ENCODE peak calls at places on chromosomes 11 and 22, in eight cellular contexts. X, Q, J, W, T, Y, F and L are unnamed samples.

GRCh38 chr11:86717817-86718501 is 45.5 kb upstream of the ME3 start:
- DNase-seq in Y (no peak), J (no peak), Q (no peak), F (no peak), X (no peak), W (no peak), T (no peak), L (no peak)

GRCh38 chr11:80967649-80968048 is 1526.8 kb upstream of the TENM4 start:
- DNase-seq in T (no peak), J (no peak), F (no peak), W (no peak), Q (no peak), Y (no peak), X (no peak), L (no peak)

GRCh38 chr11:3136542-3137455 is 28.3 kb downstream of the OSBPL5 start:
- DNase-seq in Y (no peak), T (no peak), J (no peak), X (no peak), W (peak; percentile 3), F (no peak), Q (no peak), L (no peak)

GRCh38 chr11:38582756-38583155 is 1984.7 kb upstream of the RAG2 start:
- DNase-seq in J (no peak), F (no peak), Q (no peak), W (no peak), X (no peak), Y (no peak), T (no peak), L (no peak)

GRCh38 chr22:43479311-43479710 is 67.5 kb downstream of the MPPED1 start:
- DNase-seq in X (no peak), J (no peak), T (no peak), W (no peak), Q (no peak), F (no peak), Y (no peak), L (no peak)

GRCh38 chr22:19035474-19036228 is 86.6 kb downstream of the DGCR2 start:
- DNase-seq in J (no peak), F (no peak), Y (no peak), W (no peak), Q (no peak), X (no peak), T (no peak), L (no peak)

GRCh38 chr22:19927696-19928095 is 13.9 kb upstream of the COMT start:
- DNase-seq in Q (no peak), F (no peak), J (no peak), X (no peak), W (no peak), Y (no peak), T (no peak), L (no peak)

GRCh38 chr11:120780239-120780638 is 243.7 kb upstream of the TBCEL start:
- DNase-seq in Q (no peak), X (no peak), F (peak; percentile 18), J (no peak), Y (no peak), W (no peak), T (no peak), L (no peak)

GRCh38 chr11:35352107-35352888 is 67.1 kb downstream of the SLC1A2 start:
- DNase-seq in J (no peak), T (no peak), W (peak; percentile 25), Y (no peak), Q (no peak), F (peak; percentile 84), X (no peak), L (peak; percentile 21)

GRCh38 chr11:116096596-116096995 is 592.4 kb upstream of the CADM1 start:
- DNase-seq in Q (no peak), T (no peak), F (no peak), J (no peak), Y (no peak), X (no peak), W (no peak), L (no peak)

GRCh38 chr11:58142781-58143180 is 17.5 kb upstream of the OR9I1 start:
- DNase-seq in X (no peak), F (no peak), T (no peak), Y (no peak), W (no peak), Q (no peak), J (no peak), L (no peak)

GRCh38 chr22:20131593-20131855 is at the start of gene ZDHHC8:
- DNase-seq in X (peak; percentile 69), F (no peak), W (no peak), Y (peak; percentile 49), Q (no peak), J (no peak), T (no peak), L (no peak)

GRCh38 chr11:1967641-1968225 is 20.6 kb downstream of the MRPL23 start:
- DNase-seq in J (peak; percentile 4), X (no peak), F (no peak), T (no peak), Q (no peak), W (no peak), Y (no peak), L (no peak)

GRCh38 chr11:11814614-11815452 is 26.9 kb upstream of the USP47 start:
- DNase-seq in F (no peak), Q (no peak), J (no peak), W (no peak), Y (no peak), X (no peak), T (no peak), L (no peak)

GRCh38 chr11:11816511-11817319 is 25.1 kb upstream of the USP47 start:
- DNase-seq in Q (no peak), W (no peak), Y (no peak), J (no peak), F (peak; percentile 69), T (no peak), X (no peak), L (no peak)

GRCh38 chr11:11808992-11809583 is 32.7 kb upstream of the USP47 start:
- DNase-seq in X (no peak), J (no peak), Q (no peak), F (no peak), Y (no peak), T (no peak), W (no peak), L (no peak)

GRCh38 chr11:11810764-11811726 is 30.7 kb upstream of the USP47 start:
- DNase-seq in X (no peak), W (no peak), T (no peak), Y (no peak), J (no peak), F (no peak), Q (no peak), L (peak; percentile 70)

DNA sequence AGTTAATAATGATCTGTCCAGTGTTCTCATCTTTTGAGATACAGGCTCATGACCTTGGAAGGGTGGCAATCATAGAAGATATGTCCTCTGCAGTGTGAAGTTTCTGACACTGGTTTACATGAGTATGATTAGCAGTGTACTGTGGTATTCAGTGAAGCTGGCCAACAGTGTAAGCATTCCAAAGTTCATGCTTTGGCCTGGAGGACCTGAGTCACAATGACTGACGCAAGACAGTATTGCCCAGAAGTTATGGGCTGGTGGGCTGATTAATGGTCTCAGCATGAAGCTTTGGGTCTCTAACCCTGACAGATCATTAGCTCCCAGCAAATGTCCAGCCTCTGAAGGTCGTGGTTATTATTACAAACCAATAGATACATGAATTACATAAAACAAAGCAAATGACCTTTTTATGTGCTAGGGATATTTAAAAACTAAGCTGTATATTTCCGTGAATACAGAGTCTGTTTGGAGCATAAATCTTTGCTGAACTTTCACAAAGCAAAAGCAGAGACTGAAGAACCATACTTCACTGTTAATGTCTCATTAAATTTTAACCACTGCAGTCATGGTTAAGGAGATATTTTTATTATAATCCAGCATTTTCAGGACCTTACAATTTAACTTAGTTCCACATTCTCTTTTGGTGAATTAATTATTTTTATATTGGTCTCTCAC is 28.3 kb upstream of the USP47 start:
- DNase-seq in W (peak; percentile 79), X (no peak), F (peak; percentile 97), Y (no peak), J (no peak), T (no peak), Q (peak; percentile 45), L (no peak)
- H3K27ac ChIP-seq in W (peak overlapping the region; percentile 53), X (peak overlapping the region; percentile 29), F (no peak overlapping the region), Y (no peak overlapping the region), J (no peak overlapping the region), T (no peak overlapping the region), Q (peak overlapping the region; percentile 78), L (no peak overlapping the region)

GRCh38 chr11:62709262-62710000 is 2.0 kb downstream of the GNG3 start:
- DNase-seq in W (peak; percentile 98), Q (peak; percentile 94), F (peak; percentile 97), J (peak; percentile 98), X (peak; percentile 93), Y (peak; percentile 99), T (peak; percentile 97), L (peak; percentile 99)
- TF ChIP-seq POLR2A in W (peak; percentile 85), Q (no peak), F (peak; percentile 63), J (peak; percentile 68), X (peak; percentile 68), Y (peak; percentile 84), T (peak; percentile 73), L (no peak)

DNA sequence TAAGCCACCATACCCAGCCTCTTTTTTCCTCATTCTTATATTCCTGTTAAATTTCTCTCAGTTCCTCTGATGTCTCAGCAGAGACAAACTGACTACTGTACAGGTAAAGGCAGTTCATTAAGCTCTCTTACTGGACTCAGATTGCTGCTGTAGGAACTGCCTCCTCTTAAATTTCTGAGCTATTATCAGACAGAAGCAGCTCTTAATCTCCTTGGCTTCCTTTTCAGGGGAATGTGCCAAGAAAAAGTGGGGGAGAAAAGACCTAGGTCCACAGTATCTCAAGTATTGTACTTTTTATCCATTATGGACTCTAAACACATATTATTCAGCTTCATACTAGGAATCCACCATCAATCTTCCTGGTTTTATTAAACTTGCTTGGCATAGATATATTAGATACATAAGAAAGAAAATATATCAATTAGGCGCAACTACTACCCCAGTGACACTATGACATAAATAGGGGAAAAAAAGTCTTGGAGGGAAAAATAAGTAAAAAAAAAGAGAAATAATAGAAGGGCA is 26.1 kb downstream of the MRTFA start:
- DNase-seq in T (no peak), Y (no peak), X (no peak), F (no peak), Q (no peak), W (no peak), J (no peak), L (peak; percentile 45)
- H3K27ac ChIP-seq in T (no peak overlapping the region), Y (no peak overlapping the region), X (no peak overlapping the region), F (no peak overlapping the region), Q (no peak overlapping the region), W (peak overlapping the region; percentile 54), J (no peak overlapping the region), L (peak overlapping the region; percentile 25)

GRCh38 chr11:66478823-66479740 is 1.2 kb upstream of the DPP3 start:
- DNase-seq in Y (peak; percentile 45), W (peak; percentile 57), F (peak; percentile 20), Q (peak; percentile 49), X (no peak), J (no peak), T (no peak), L (peak; percentile 30)

GRCh38 chr11:66479741-66480115 is 506 bp upstream of the DPP3 start:
- DNase-seq in J (no peak), X (peak; percentile 65), Y (no peak), T (no peak), W (no peak), Q (peak; percentile 87), F (no peak), L (no peak)

GRCh38 chr11:66477256-66478201 is 2.7 kb upstream of the DPP3 start:
- DNase-seq in Y (no peak), J (no peak), W (no peak), Q (no peak), F (no peak), T (no peak), X (no peak), L (no peak)

GRCh38 chr11:66476841-66477251 is 3.4 kb upstream of the DPP3 start:
- DNase-seq in J (no peak), Y (no peak), T (no peak), W (no peak), F (no peak), Q (no peak), X (no peak), L (no peak)

GRCh38 chr11:66480116-66480938 is at the start of gene DPP3:
- DNase-seq in F (peak; percentile 95), Y (peak; percentile 99), W (peak; percentile 98), T (peak; percentile 97), X (peak; percentile 99), Q (peak; percentile 100), J (peak; percentile 98), L (peak; percentile 98)
- TF ChIP-seq POLR2A in F (peak; percentile 93), Y (peak; percentile 91), W (peak; percentile 96), T (peak; percentile 91), X (peak; percentile 95), Q (peak; percentile 80), J (peak; percentile 87), L (peak; percentile 53)